ENCODE peak calls at places on chromosomes 1 and 21, in eight cellular contexts. F, Z, C, S, B, D, Y and P are unnamed samples.

GRCh38 chr1:24294757-24295371 is 24.3 kb upstream of the GRHL3 start:
- DNase-seq in S (no peak), C (peak; percentile 67), D (no peak), Z (peak; percentile 13), Y (no peak), B (no peak), F (no peak), P (no peak)

GRCh38 chr1:202112864-202113689 is 9.6 kb upstream of the GPR37L1 start:
- DNase-seq in F (no peak), S (no peak), Z (no peak), Y (no peak), C (peak; percentile 50), B (no peak), D (no peak), P (no peak)

GRCh38 chr1:245829861-245830260 is 675.1 kb downstream of the KIF26B start:
- DNase-seq in C (no peak), F (no peak), B (no peak), S (no peak), Y (no peak), D (no peak), Z (no peak), P (no peak)

GRCh38 chr21:45534591-45535331 is 7.5 kb downstream of the SLC19A1 start:
- DNase-seq in B (no peak), F (no peak), D (no peak), S (no peak), C (no peak), Y (no peak), Z (no peak), P (no peak)

GRCh38 chr1:43632135-43632670 is 17.7 kb upstream of the KDM4A start:
- DNase-seq in Z (no peak), S (no peak), C (no peak), B (no peak), Y (no peak), D (no peak), F (no peak), P (no peak)

GRCh38 chr21:44711327-44712202 is at the start of gene TSPEAR:
- DNase-seq in B (no peak), Y (no peak), C (no peak), S (no peak), F (no peak), Z (no peak), D (peak; percentile 36), P (no peak)

GRCh38 chr1:7265771-7266371 is 480.6 kb downstream of the CAMTA1 start:
- DNase-seq in B (no peak), Z (no peak), S (no peak), Y (no peak), D (no peak), C (peak; percentile 92), F (no peak), P (no peak)

GRCh38 chr1:8448906-8449661 is 131.2 kb downstream of the SLC45A1 start:
- DNase-seq in C (no peak), B (no peak), Z (no peak), F (no peak), Y (no peak), D (no peak), S (no peak), P (no peak)

GRCh38 chr1:78370779-78371482 is 119.8 kb upstream of the PTGFR start:
- DNase-seq in Z (no peak), S (no peak), C (no peak), F (no peak), Y (no peak), D (no peak), B (no peak), P (no peak)

GRCh38 chr1:118300808-118301207 is 115.8 kb upstream of the SPAG17 start:
- DNase-seq in Y (no peak), B (no peak), F (no peak), Z (no peak), S (no peak), D (no peak), C (no peak), P (no peak)

GRCh38 chr1:239428311-239428710 is 41.9 kb downstream of the CHRM3 start:
- DNase-seq in D (no peak), B (no peak), Y (no peak), S (no peak), F (no peak), C (no peak), Z (no peak), P (no peak)

GRCh38 chr1:48082271-48082925 is 85.2 kb upstream of the TRABD2B start:
- DNase-seq in S (no peak), B (no peak), C (no peak), D (peak; percentile 4), F (no peak), Z (no peak), Y (no peak), P (no peak)

GRCh38 chr1:205811660-205812059 is 1.3 kb downstream of the SLC41A1 start:
- DNase-seq in C (no peak), Z (peak; percentile 19), S (no peak), Y (no peak), F (no peak), B (no peak), D (no peak), P (no peak)

GRCh38 chr1:1275836-1276235 is 2.2 kb upstream of the UBE2J2 start:
- DNase-seq in D (no peak), Z (no peak), S (no peak), Y (no peak), F (no peak), C (no peak), B (no peak), P (no peak)

GRCh38 chr1:25003457-25004190 is 73.5 kb upstream of the RUNX3 start:
- DNase-seq in C (no peak), D (no peak), F (no peak), B (no peak), Z (no peak), S (no peak), Y (no peak), P (no peak)

GRCh38 chr1:119367332-119368124 is 1.1 kb upstream of the HAO2 start:
- DNase-seq in S (no peak), B (peak; percentile 52), C (no peak), Y (no peak), Z (no peak), D (no peak), F (no peak), P (no peak)

GRCh38 chr1:26543444-26543835 is 13.9 kb downstream of the RPS6KA1 start:
- DNase-seq in B (no peak), C (no peak), Z (no peak), F (no peak), D (no peak), Y (no peak), S (no peak), P (no peak)